ENCODE peak calls at places on chromosomes 16 and 17, in seven cellular contexts. One of them, this sample, is unnamed.

GRCh38 chr17:58267347-58268324 is 13.1 kb downstream of the MPO start:
- DNase-seq in spleen: peak
- DNase-seq in tibial nerve: no peak
- DNase-seq in brain microvascular endothelial cell: no peak
- DNase-seq in IMR-90: no peak
- DNase-seq in heart left ventricle: no peak
- DNase-seq in choroid plexus epithelial cell: no peak
- DNase-seq in this sample: no peak

GRCh38 chr17:61353211-61353610 is 46.4 kb upstream of the TBX2 start:
- DNase-seq in spleen: peak
- DNase-seq in tibial nerve: no peak
- DNase-seq in brain microvascular endothelial cell: no peak
- DNase-seq in IMR-90: no peak
- DNase-seq in heart left ventricle: no peak
- DNase-seq in choroid plexus epithelial cell: no peak
- DNase-seq in this sample: no peak

GRCh38 chr16:58332997-58333700 is 38.3 kb upstream of the PRSS54 start:
- DNase-seq in spleen: no peak
- DNase-seq in tibial nerve: no peak
- DNase-seq in brain microvascular endothelial cell: no peak
- DNase-seq in IMR-90: no peak
- DNase-seq in heart left ventricle: no peak
- DNase-seq in choroid plexus epithelial cell: no peak
- DNase-seq in this sample: no peak

GRCh38 chr16:72051818-72052217 is 2.5 kb upstream of the HP start:
- DNase-seq in spleen: no peak
- DNase-seq in tibial nerve: no peak
- DNase-seq in brain microvascular endothelial cell: no peak
- DNase-seq in IMR-90: no peak
- DNase-seq in heart left ventricle: no peak
- DNase-seq in choroid plexus epithelial cell: no peak
- DNase-seq in this sample: no peak

GRCh38 chr17:39867084-39867890 is 715 bp upstream of the ZPBP2 start:
- DNase-seq in spleen: peak
- DNase-seq in tibial nerve: no peak
- DNase-seq in brain microvascular endothelial cell: no peak
- DNase-seq in IMR-90: no peak
- DNase-seq in heart left ventricle: no peak
- DNase-seq in choroid plexus epithelial cell: no peak
- DNase-seq in this sample: no peak

GRCh38 chr16:11361751-11362742 is 16.8 kb downstream of the RMI2 start:
- DNase-seq in spleen: peak
- DNase-seq in tibial nerve: no peak
- DNase-seq in brain microvascular endothelial cell: no peak
- DNase-seq in IMR-90: no peak
- DNase-seq in heart left ventricle: no peak
- DNase-seq in choroid plexus epithelial cell: no peak
- DNase-seq in this sample: no peak

GRCh38 chr16:58128721-58129096 is 472 bp downstream of the CFAP20 start:
- DNase-seq in spleen: no peak
- DNase-seq in tibial nerve: no peak
- DNase-seq in brain microvascular endothelial cell: no peak
- DNase-seq in IMR-90: no peak
- DNase-seq in heart left ventricle: peak
- DNase-seq in choroid plexus epithelial cell: no peak
- DNase-seq in this sample: no peak

GRCh38 chr16:53872248-53873221 is 168.6 kb downstream of the FTO start:
- DNase-seq in spleen: no peak
- DNase-seq in tibial nerve: no peak
- DNase-seq in brain microvascular endothelial cell: peak
- DNase-seq in IMR-90: peak
- DNase-seq in heart left ventricle: no peak
- DNase-seq in choroid plexus epithelial cell: peak
- DNase-seq in this sample: peak

GRCh38 chr16:1870365-1871082 is 1.4 kb downstream of the MEIOB start:
- DNase-seq in spleen: no peak
- DNase-seq in tibial nerve: no peak
- DNase-seq in brain microvascular endothelial cell: peak
- DNase-seq in IMR-90: peak
- DNase-seq in heart left ventricle: no peak
- DNase-seq in choroid plexus epithelial cell: peak
- DNase-seq in this sample: peak

GRCh38 chr17:61253293-61253801 is 146.3 kb upstream of the TBX2 start:
- DNase-seq in spleen: no peak
- DNase-seq in tibial nerve: no peak
- DNase-seq in brain microvascular endothelial cell: no peak
- DNase-seq in IMR-90: no peak
- DNase-seq in heart left ventricle: peak
- DNase-seq in choroid plexus epithelial cell: no peak
- DNase-seq in this sample: no peak

GRCh38 chr17:81842378-81842724 is 7.5 kb upstream of the PPP1R27 start:
- DNase-seq in spleen: no peak
- DNase-seq in tibial nerve: no peak
- DNase-seq in brain microvascular endothelial cell: no peak
- DNase-seq in IMR-90: no peak
- DNase-seq in heart left ventricle: no peak
- DNase-seq in choroid plexus epithelial cell: no peak
- DNase-seq in this sample: no peak

GRCh38 chr17:62626719-62627218 is 701 bp upstream of the MRC2 start:
- DNase-seq in spleen: no peak
- DNase-seq in tibial nerve: peak
- DNase-seq in brain microvascular endothelial cell: peak
- DNase-seq in IMR-90: peak
- DNase-seq in heart left ventricle: peak
- DNase-seq in choroid plexus epithelial cell: peak
- DNase-seq in this sample: peak

GRCh38 chr17:79219208-79219935 is 144.7 kb downstream of the ENGASE start:
- DNase-seq in spleen: no peak
- DNase-seq in tibial nerve: no peak
- DNase-seq in brain microvascular endothelial cell: no peak
- DNase-seq in IMR-90: no peak
- DNase-seq in heart left ventricle: no peak
- DNase-seq in choroid plexus epithelial cell: no peak
- DNase-seq in this sample: no peak

GRCh38 chr16:31110106-31111034 is 2.2 kb downstream of the BCKDK start:
- DNase-seq in spleen: no peak
- DNase-seq in tibial nerve: no peak
- DNase-seq in brain microvascular endothelial cell: no peak
- DNase-seq in IMR-90: no peak
- DNase-seq in heart left ventricle: no peak
- DNase-seq in choroid plexus epithelial cell: no peak
- DNase-seq in this sample: no peak

GRCh38 chr16:25110392-25110947 is 1.1 kb upstream of the LCMT1 start:
- DNase-seq in spleen: no peak
- DNase-seq in tibial nerve: no peak
- DNase-seq in brain microvascular endothelial cell: no peak
- DNase-seq in IMR-90: no peak
- DNase-seq in heart left ventricle: no peak
- DNase-seq in choroid plexus epithelial cell: peak
- DNase-seq in this sample: no peak

GRCh38 chr16:17578921-17579876 is 108.4 kb upstream of the XYLT1 start:
- DNase-seq in spleen: no peak
- DNase-seq in tibial nerve: peak
- DNase-seq in brain microvascular endothelial cell: peak
- DNase-seq in IMR-90: peak
- DNase-seq in heart left ventricle: peak
- DNase-seq in choroid plexus epithelial cell: peak
- DNase-seq in this sample: peak
- TF ChIP-seq CTCF in spleen: peak
- TF ChIP-seq CTCF in tibial nerve: peak
- TF ChIP-seq CTCF in brain microvascular endothelial cell: peak
- TF ChIP-seq CTCF in IMR-90: peak
- TF ChIP-seq CTCF in heart left ventricle: peak
- TF ChIP-seq CTCF in choroid plexus epithelial cell: peak
- TF ChIP-seq CTCF in this sample: peak

GRCh38 chr17:32875230-32875903 is 1.6 kb downstream of the MYO1D start:
- DNase-seq in spleen: no peak
- DNase-seq in tibial nerve: no peak
- DNase-seq in brain microvascular endothelial cell: no peak
- DNase-seq in IMR-90: no peak
- DNase-seq in heart left ventricle: no peak
- DNase-seq in choroid plexus epithelial cell: no peak
- DNase-seq in this sample: no peak
- H3K4me3 ChIP-seq in spleen: peak
- H3K4me3 ChIP-seq in tibial nerve: peak
- H3K4me3 ChIP-seq in brain microvascular endothelial cell: peak
- H3K4me3 ChIP-seq in IMR-90: no peak
- H3K4me3 ChIP-seq in heart left ventricle: no peak
- H3K4me3 ChIP-seq in choroid plexus epithelial cell: no peak
- H3K4me3 ChIP-seq in this sample: peak

DNA sequence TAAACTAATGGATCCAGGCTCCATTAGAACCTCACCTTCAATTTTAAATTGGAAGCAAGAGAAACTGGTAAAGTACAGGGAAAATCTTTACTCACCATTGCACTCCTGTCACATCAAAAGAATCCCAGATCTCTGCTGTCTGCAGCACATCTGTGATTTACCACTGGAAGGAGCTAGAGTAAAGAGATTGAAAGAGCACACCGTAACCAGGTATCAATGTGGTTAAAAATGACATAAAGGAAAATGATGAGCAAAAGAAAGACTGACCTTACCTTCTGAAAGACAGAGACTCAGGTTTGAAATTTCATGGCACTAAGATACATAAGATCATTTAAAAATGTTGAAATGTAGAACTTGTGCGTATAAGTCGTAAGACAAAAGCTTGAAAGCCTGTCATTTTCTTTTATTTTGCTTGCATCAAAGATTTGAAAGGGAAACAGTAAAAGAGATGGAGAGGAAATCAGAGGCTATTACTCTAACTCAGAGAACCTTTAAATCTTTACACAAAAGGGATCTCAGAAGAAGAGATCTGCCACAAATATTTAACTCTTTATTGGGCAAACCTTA is 678.2 kb upstream of the GOT2 start:
- DNase-seq in spleen: no peak
- DNase-seq in tibial nerve: no peak
- DNase-seq in brain microvascular endothelial cell: peak
- DNase-seq in IMR-90: peak
- DNase-seq in heart left ventricle: no peak
- DNase-seq in choroid plexus epithelial cell: peak
- DNase-seq in this sample: no peak
- TF ChIP-seq CTCF in spleen: no peak
- TF ChIP-seq CTCF in tibial nerve: peak
- TF ChIP-seq CTCF in brain microvascular endothelial cell: peak
- TF ChIP-seq CTCF in IMR-90: peak
- TF ChIP-seq CTCF in heart left ventricle: no peak
- TF ChIP-seq CTCF in choroid plexus epithelial cell: peak
- TF ChIP-seq CTCF in this sample: no peak

GRCh38 chr17:66611397-66611796 is 223.5 kb upstream of the CACNG5 start:
- DNase-seq in spleen: no peak
- DNase-seq in tibial nerve: no peak
- DNase-seq in brain microvascular endothelial cell: no peak
- DNase-seq in IMR-90: no peak
- DNase-seq in heart left ventricle: no peak
- DNase-seq in choroid plexus epithelial cell: no peak
- DNase-seq in this sample: no peak
- H3K4me3 ChIP-seq in spleen: no peak
- H3K4me3 ChIP-seq in tibial nerve: no peak
- H3K4me3 ChIP-seq in brain microvascular endothelial cell: no peak
- H3K4me3 ChIP-seq in IMR-90: no peak
- H3K4me3 ChIP-seq in heart left ventricle: no peak
- H3K4me3 ChIP-seq in choroid plexus epithelial cell: no peak
- H3K4me3 ChIP-seq in this sample: no peak

GRCh38 chr17:73140531-73140930 is 24.3 kb upstream of the SSTR2 start:
- DNase-seq in spleen: no peak
- DNase-seq in tibial nerve: no peak
- DNase-seq in brain microvascular endothelial cell: no peak
- DNase-seq in IMR-90: no peak
- DNase-seq in heart left ventricle: no peak
- DNase-seq in choroid plexus epithelial cell: no peak
- DNase-seq in this sample: no peak

GRCh38 chr17:73137376-73137775 is 27.4 kb upstream of the SSTR2 start:
- DNase-seq in spleen: no peak
- DNase-seq in tibial nerve: no peak
- DNase-seq in brain microvascular endothelial cell: no peak
- DNase-seq in IMR-90: no peak
- DNase-seq in heart left ventricle: no peak
- DNase-seq in choroid plexus epithelial cell: no peak
- DNase-seq in this sample: no peak

GRCh38 chr17:73138541-73139138 is 26.2 kb upstream of the SSTR2 start:
- DNase-seq in spleen: no peak
- DNase-seq in tibial nerve: no peak
- DNase-seq in brain microvascular endothelial cell: no peak
- DNase-seq in IMR-90: no peak
- DNase-seq in heart left ventricle: no peak
- DNase-seq in choroid plexus epithelial cell: no peak
- DNase-seq in this sample: no peak

GRCh38 chr17:73141411-73141810 is 23.4 kb upstream of the SSTR2 start:
- DNase-seq in spleen: no peak
- DNase-seq in tibial nerve: no peak
- DNase-seq in brain microvascular endothelial cell: no peak
- DNase-seq in IMR-90: no peak
- DNase-seq in heart left ventricle: no peak
- DNase-seq in choroid plexus epithelial cell: no peak
- DNase-seq in this sample: no peak

DNA sequence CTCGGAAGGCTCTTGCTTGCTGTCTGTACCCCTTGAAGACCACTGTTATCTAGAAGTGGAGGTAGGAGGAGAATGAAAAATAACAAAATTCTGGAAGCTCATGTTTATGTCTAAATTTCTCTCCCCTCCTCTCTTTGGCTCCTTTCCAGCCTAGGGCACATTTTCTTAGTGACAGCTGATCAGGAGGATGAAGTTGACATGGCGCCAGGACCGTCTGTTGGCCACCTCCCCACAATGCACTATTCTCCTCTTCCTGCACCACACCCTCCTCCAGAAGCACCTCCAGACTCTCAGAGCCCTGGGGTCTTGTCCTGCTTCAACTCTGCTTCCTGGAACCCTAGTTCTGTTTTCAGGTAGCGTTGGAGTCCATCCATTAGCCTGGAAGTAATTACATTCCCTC is 25.5 kb upstream of the SSTR2 start:
- DNase-seq in spleen: no peak
- DNase-seq in tibial nerve: no peak
- DNase-seq in brain microvascular endothelial cell: no peak
- DNase-seq in IMR-90: no peak
- DNase-seq in heart left ventricle: no peak
- DNase-seq in choroid plexus epithelial cell: no peak
- DNase-seq in this sample: no peak
- TF ChIP-seq CTCF in spleen: no peak
- TF ChIP-seq CTCF in tibial nerve: no peak
- TF ChIP-seq CTCF in brain microvascular endothelial cell: no peak
- TF ChIP-seq CTCF in IMR-90: no peak
- TF ChIP-seq CTCF in heart left ventricle: no peak
- TF ChIP-seq CTCF in choroid plexus epithelial cell: no peak
- TF ChIP-seq CTCF in this sample: no peak

GRCh38 chr17:41835800-41836549 is at the start of gene NT5C3B:
- DNase-seq in spleen: peak
- DNase-seq in tibial nerve: peak
- DNase-seq in brain microvascular endothelial cell: no peak
- DNase-seq in IMR-90: no peak
- DNase-seq in heart left ventricle: peak
- DNase-seq in choroid plexus epithelial cell: peak
- DNase-seq in this sample: no peak
- H3K4me3 ChIP-seq in spleen: peak
- H3K4me3 ChIP-seq in tibial nerve: peak
- H3K4me3 ChIP-seq in brain microvascular endothelial cell: peak
- H3K4me3 ChIP-seq in IMR-90: peak
- H3K4me3 ChIP-seq in heart left ventricle: peak
- H3K4me3 ChIP-seq in choroid plexus epithelial cell: peak
- H3K4me3 ChIP-seq in this sample: peak

GRCh38 chr16:29899516-29900101 is at the start of gene SEZ6L2:
- DNase-seq in spleen: no peak
- DNase-seq in tibial nerve: no peak
- DNase-seq in brain microvascular endothelial cell: peak
- DNase-seq in IMR-90: peak
- DNase-seq in heart left ventricle: no peak
- DNase-seq in choroid plexus epithelial cell: peak
- DNase-seq in this sample: peak
- TF ChIP-seq CTCF in spleen: no peak
- TF ChIP-seq CTCF in tibial nerve: no peak
- TF ChIP-seq CTCF in brain microvascular endothelial cell: peak
- TF ChIP-seq CTCF in IMR-90: peak
- TF ChIP-seq CTCF in heart left ventricle: no peak
- TF ChIP-seq CTCF in choroid plexus epithelial cell: peak
- TF ChIP-seq CTCF in this sample: peak

GRCh38 chr17:69500911-69501429 is 86.5 kb downstream of the MAP2K6 start:
- DNase-seq in spleen: no peak
- DNase-seq in tibial nerve: no peak
- DNase-seq in brain microvascular endothelial cell: no peak
- DNase-seq in IMR-90: no peak
- DNase-seq in heart left ventricle: no peak
- DNase-seq in choroid plexus epithelial cell: no peak
- DNase-seq in this sample: no peak
- H3K4me3 ChIP-seq in spleen: no peak
- H3K4me3 ChIP-seq in tibial nerve: no peak
- H3K4me3 ChIP-seq in brain microvascular endothelial cell: no peak
- H3K4me3 ChIP-seq in IMR-90: no peak
- H3K4me3 ChIP-seq in heart left ventricle: no peak
- H3K4me3 ChIP-seq in choroid plexus epithelial cell: peak
- H3K4me3 ChIP-seq in this sample: no peak